ENCODE peak calls at places on chromosomes 5 and 9, in eight cellular contexts. One of them, this sample, is unnamed. For H3K9me3 and H3K4me1, the result is how much of the 10 kb centered on the place peaks cover.

GRCh38 chr9:8872802-8873201 is 1073.2 kb upstream of the DMAC1 start:
- DNase-seq in aorta: no peak
- DNase-seq in CD8-positive, alpha-beta T cell: no peak
- DNase-seq in IMR-90: no peak
- DNase-seq in thoracic aorta: no peak
- DNase-seq in CD4-positive, alpha-beta memory T cell: no peak
- DNase-seq in CD8-positive, alpha-beta memory T cell: no peak
- DNase-seq in fibroblast of lung: no peak
- DNase-seq in this sample: no peak

GRCh38 chr5:137833463-137833862 is 34.2 kb upstream of the MYOT start:
- DNase-seq in aorta: no peak
- DNase-seq in CD8-positive, alpha-beta T cell: no peak
- DNase-seq in IMR-90: peak
- DNase-seq in thoracic aorta: no peak
- DNase-seq in CD4-positive, alpha-beta memory T cell: no peak
- DNase-seq in CD8-positive, alpha-beta memory T cell: no peak
- DNase-seq in fibroblast of lung: peak
- DNase-seq in this sample: no peak

GRCh38 chr9:127586537-127586936 is 25.5 kb upstream of the STXBP1 start:
- DNase-seq in aorta: peak
- DNase-seq in CD8-positive, alpha-beta T cell: peak
- DNase-seq in IMR-90: peak
- DNase-seq in thoracic aorta: no peak
- DNase-seq in CD4-positive, alpha-beta memory T cell: peak
- DNase-seq in CD8-positive, alpha-beta memory T cell: peak
- DNase-seq in fibroblast of lung: peak
- DNase-seq in this sample: peak

GRCh38 chr5:72658767-72659540 is 151.7 kb upstream of the ZNF366 start:
- DNase-seq in aorta: no peak
- DNase-seq in CD8-positive, alpha-beta T cell: no peak
- DNase-seq in IMR-90: peak
- DNase-seq in thoracic aorta: no peak
- DNase-seq in CD4-positive, alpha-beta memory T cell: no peak
- DNase-seq in CD8-positive, alpha-beta memory T cell: no peak
- DNase-seq in fibroblast of lung: no peak
- DNase-seq in this sample: no peak

GRCh38 chr5:144142030-144142825 is 28.2 kb downstream of the YIPF5 start:
- DNase-seq in aorta: no peak
- DNase-seq in CD8-positive, alpha-beta T cell: no peak
- DNase-seq in IMR-90: peak
- DNase-seq in thoracic aorta: no peak
- DNase-seq in CD4-positive, alpha-beta memory T cell: peak
- DNase-seq in CD8-positive, alpha-beta memory T cell: no peak
- DNase-seq in fibroblast of lung: peak
- DNase-seq in this sample: no peak

GRCh38 chr5:94969174-94969573 is 315.7 kb downstream of the MCTP1 start:
- DNase-seq in aorta: no peak
- DNase-seq in CD8-positive, alpha-beta T cell: no peak
- DNase-seq in IMR-90: peak
- DNase-seq in thoracic aorta: no peak
- DNase-seq in CD4-positive, alpha-beta memory T cell: no peak
- DNase-seq in CD8-positive, alpha-beta memory T cell: no peak
- DNase-seq in fibroblast of lung: peak
- DNase-seq in this sample: no peak

GRCh38 chr9:18638448-18639249 is 164.7 kb downstream of the ADAMTSL1 start:
- DNase-seq in aorta: no peak
- DNase-seq in CD8-positive, alpha-beta T cell: no peak
- DNase-seq in IMR-90: peak
- DNase-seq in thoracic aorta: no peak
- DNase-seq in CD4-positive, alpha-beta memory T cell: no peak
- DNase-seq in CD8-positive, alpha-beta memory T cell: no peak
- DNase-seq in fibroblast of lung: peak
- DNase-seq in this sample: no peak

GRCh38 chr5:32771037-32771436 is 59.9 kb downstream of the NPR3 start:
- DNase-seq in aorta: peak
- DNase-seq in CD8-positive, alpha-beta T cell: no peak
- DNase-seq in IMR-90: no peak
- DNase-seq in thoracic aorta: no peak
- DNase-seq in CD4-positive, alpha-beta memory T cell: no peak
- DNase-seq in CD8-positive, alpha-beta memory T cell: no peak
- DNase-seq in fibroblast of lung: no peak
- DNase-seq in this sample: no peak

GRCh38 chr9:9523476-9523875 is 1089.3 kb downstream of the PTPRD start:
- DNase-seq in aorta: no peak
- DNase-seq in CD8-positive, alpha-beta T cell: no peak
- DNase-seq in IMR-90: no peak
- DNase-seq in thoracic aorta: no peak
- DNase-seq in CD4-positive, alpha-beta memory T cell: no peak
- DNase-seq in CD8-positive, alpha-beta memory T cell: no peak
- DNase-seq in fibroblast of lung: no peak
- DNase-seq in this sample: no peak

GRCh38 chr9:34437006-34437925 is 21.1 kb downstream of the FAM219A start:
- DNase-seq in aorta: no peak
- DNase-seq in CD8-positive, alpha-beta T cell: peak
- DNase-seq in IMR-90: peak
- DNase-seq in thoracic aorta: no peak
- DNase-seq in CD4-positive, alpha-beta memory T cell: peak
- DNase-seq in CD8-positive, alpha-beta memory T cell: peak
- DNase-seq in fibroblast of lung: peak
- DNase-seq in this sample: peak

GRCh38 chr9:93194584-93194983 is 10.6 kb downstream of the WNK2 start:
- DNase-seq in aorta: no peak
- DNase-seq in CD8-positive, alpha-beta T cell: no peak
- DNase-seq in IMR-90: no peak
- DNase-seq in thoracic aorta: no peak
- DNase-seq in CD4-positive, alpha-beta memory T cell: no peak
- DNase-seq in CD8-positive, alpha-beta memory T cell: no peak
- DNase-seq in fibroblast of lung: no peak
- DNase-seq in this sample: no peak

GRCh38 chr5:32578764-32579163 is 6.6 kb upstream of the SUB1 start:
- DNase-seq in aorta: no peak
- DNase-seq in CD8-positive, alpha-beta T cell: no peak
- DNase-seq in IMR-90: no peak
- DNase-seq in thoracic aorta: no peak
- DNase-seq in CD4-positive, alpha-beta memory T cell: no peak
- DNase-seq in CD8-positive, alpha-beta memory T cell: no peak
- DNase-seq in fibroblast of lung: no peak
- DNase-seq in this sample: no peak

GRCh38 chr9:2494571-2494970 is 127.0 kb upstream of the VLDLR start:
- DNase-seq in aorta: no peak
- DNase-seq in CD8-positive, alpha-beta T cell: no peak
- DNase-seq in IMR-90: peak
- DNase-seq in thoracic aorta: no peak
- DNase-seq in CD4-positive, alpha-beta memory T cell: no peak
- DNase-seq in CD8-positive, alpha-beta memory T cell: no peak
- DNase-seq in fibroblast of lung: peak
- DNase-seq in this sample: no peak

GRCh38 chr5:64165500-64166200 is at the start of gene RNF180:
- DNase-seq in aorta: peak
- DNase-seq in CD8-positive, alpha-beta T cell: no peak
- DNase-seq in IMR-90: no peak
- DNase-seq in thoracic aorta: no peak
- DNase-seq in CD4-positive, alpha-beta memory T cell: no peak
- DNase-seq in CD8-positive, alpha-beta memory T cell: no peak
- DNase-seq in fibroblast of lung: peak
- DNase-seq in this sample: no peak

GRCh38 chr9:2559212-2560152 is 62.1 kb upstream of the VLDLR start:
- DNase-seq in aorta: peak
- DNase-seq in CD8-positive, alpha-beta T cell: no peak
- DNase-seq in IMR-90: peak
- DNase-seq in thoracic aorta: peak
- DNase-seq in CD4-positive, alpha-beta memory T cell: no peak
- DNase-seq in CD8-positive, alpha-beta memory T cell: no peak
- DNase-seq in fibroblast of lung: peak
- DNase-seq in this sample: no peak

GRCh38 chr9:97848237-97848581 is 4.8 kb upstream of the FOXE1 start:
- DNase-seq in aorta: no peak
- DNase-seq in CD8-positive, alpha-beta T cell: no peak
- DNase-seq in IMR-90: no peak
- DNase-seq in thoracic aorta: no peak
- DNase-seq in CD4-positive, alpha-beta memory T cell: no peak
- DNase-seq in CD8-positive, alpha-beta memory T cell: no peak
- DNase-seq in fibroblast of lung: no peak
- DNase-seq in this sample: no peak
- H3K4me3 ChIP-seq in aorta: no peak
- H3K4me3 ChIP-seq in CD8-positive, alpha-beta T cell: no peak
- H3K4me3 ChIP-seq in IMR-90: no peak
- H3K4me3 ChIP-seq in thoracic aorta: peak
- H3K4me3 ChIP-seq in CD4-positive, alpha-beta memory T cell: no peak
- H3K4me3 ChIP-seq in CD8-positive, alpha-beta memory T cell: no peak
- H3K4me3 ChIP-seq in fibroblast of lung: no peak
- H3K4me3 ChIP-seq in this sample: no peak

GRCh38 chr9:101415578-101415977 is 16.9 kb downstream of the ZNF189 start:
- DNase-seq in aorta: no peak
- DNase-seq in CD8-positive, alpha-beta T cell: no peak
- DNase-seq in IMR-90: no peak
- DNase-seq in thoracic aorta: no peak
- DNase-seq in CD4-positive, alpha-beta memory T cell: no peak
- DNase-seq in CD8-positive, alpha-beta memory T cell: no peak
- DNase-seq in fibroblast of lung: no peak
- DNase-seq in this sample: no peak
- H3K9me3 ChIP-seq in aorta: under half
- H3K9me3 ChIP-seq in CD8-positive, alpha-beta T cell: under half
- H3K9me3 ChIP-seq in IMR-90: under half
- H3K9me3 ChIP-seq in thoracic aorta: half or more
- H3K9me3 ChIP-seq in CD4-positive, alpha-beta memory T cell: under half
- H3K9me3 ChIP-seq in CD8-positive, alpha-beta memory T cell: under half
- H3K9me3 ChIP-seq in fibroblast of lung: under half
- H3K9me3 ChIP-seq in this sample: under half

GRCh38 chr9:131657031-131657377 is 82.9 kb downstream of the RAPGEF1 start:
- DNase-seq in aorta: no peak
- DNase-seq in CD8-positive, alpha-beta T cell: no peak
- DNase-seq in IMR-90: no peak
- DNase-seq in thoracic aorta: no peak
- DNase-seq in CD4-positive, alpha-beta memory T cell: peak
- DNase-seq in CD8-positive, alpha-beta memory T cell: peak
- DNase-seq in fibroblast of lung: no peak
- DNase-seq in this sample: peak
- H3K4me1 ChIP-seq in aorta: under half
- H3K4me1 ChIP-seq in CD8-positive, alpha-beta T cell: under half
- H3K4me1 ChIP-seq in IMR-90: under half
- H3K4me1 ChIP-seq in thoracic aorta: under half
- H3K4me1 ChIP-seq in CD4-positive, alpha-beta memory T cell: half or more
- H3K4me1 ChIP-seq in CD8-positive, alpha-beta memory T cell: under half
- H3K4me1 ChIP-seq in fibroblast of lung: under half
- H3K4me1 ChIP-seq in this sample: under half

GRCh38 chr5:162684145-162684544 is 616.6 kb downstream of the GABRG2 start:
- DNase-seq in aorta: no peak
- DNase-seq in CD8-positive, alpha-beta T cell: no peak
- DNase-seq in IMR-90: no peak
- DNase-seq in thoracic aorta: no peak
- DNase-seq in CD4-positive, alpha-beta memory T cell: no peak
- DNase-seq in CD8-positive, alpha-beta memory T cell: no peak
- DNase-seq in fibroblast of lung: no peak
- DNase-seq in this sample: no peak
- H3K4me3 ChIP-seq in aorta: no peak
- H3K4me3 ChIP-seq in CD8-positive, alpha-beta T cell: no peak
- H3K4me3 ChIP-seq in IMR-90: no peak
- H3K4me3 ChIP-seq in thoracic aorta: no peak
- H3K4me3 ChIP-seq in CD4-positive, alpha-beta memory T cell: no peak
- H3K4me3 ChIP-seq in CD8-positive, alpha-beta memory T cell: no peak
- H3K4me3 ChIP-seq in fibroblast of lung: no peak
- H3K4me3 ChIP-seq in this sample: no peak

GRCh38 chr5:149488645-149489306 is 62.5 kb downstream of the CSNK1A1 start:
- DNase-seq in aorta: no peak
- DNase-seq in CD8-positive, alpha-beta T cell: no peak
- DNase-seq in IMR-90: no peak
- DNase-seq in thoracic aorta: no peak
- DNase-seq in CD4-positive, alpha-beta memory T cell: no peak
- DNase-seq in CD8-positive, alpha-beta memory T cell: no peak
- DNase-seq in fibroblast of lung: no peak
- DNase-seq in this sample: no peak
- H3K9me3 ChIP-seq in aorta: under half
- H3K9me3 ChIP-seq in CD8-positive, alpha-beta T cell: under half
- H3K9me3 ChIP-seq in IMR-90: under half
- H3K9me3 ChIP-seq in thoracic aorta: under half
- H3K9me3 ChIP-seq in CD4-positive, alpha-beta memory T cell: under half
- H3K9me3 ChIP-seq in CD8-positive, alpha-beta memory T cell: under half
- H3K9me3 ChIP-seq in fibroblast of lung: under half
- H3K9me3 ChIP-seq in this sample: under half

GRCh38 chr9:37989632-37990155 is 79.3 kb downstream of the SHB start:
- DNase-seq in aorta: no peak
- DNase-seq in CD8-positive, alpha-beta T cell: no peak
- DNase-seq in IMR-90: no peak
- DNase-seq in thoracic aorta: no peak
- DNase-seq in CD4-positive, alpha-beta memory T cell: no peak
- DNase-seq in CD8-positive, alpha-beta memory T cell: no peak
- DNase-seq in fibroblast of lung: no peak
- DNase-seq in this sample: no peak

GRCh38 chr9:37994639-37995347 is 74.2 kb downstream of the SHB start:
- DNase-seq in aorta: peak
- DNase-seq in CD8-positive, alpha-beta T cell: no peak
- DNase-seq in IMR-90: peak
- DNase-seq in thoracic aorta: no peak
- DNase-seq in CD4-positive, alpha-beta memory T cell: no peak
- DNase-seq in CD8-positive, alpha-beta memory T cell: no peak
- DNase-seq in fibroblast of lung: peak
- DNase-seq in this sample: no peak

GRCh38 chr9:37990404-37991015 is 78.5 kb downstream of the SHB start:
- DNase-seq in aorta: no peak
- DNase-seq in CD8-positive, alpha-beta T cell: no peak
- DNase-seq in IMR-90: no peak
- DNase-seq in thoracic aorta: no peak
- DNase-seq in CD4-positive, alpha-beta memory T cell: no peak
- DNase-seq in CD8-positive, alpha-beta memory T cell: no peak
- DNase-seq in fibroblast of lung: no peak
- DNase-seq in this sample: no peak

GRCh38 chr9:37995348-37995737 is 73.7 kb downstream of the SHB start:
- DNase-seq in aorta: peak
- DNase-seq in CD8-positive, alpha-beta T cell: no peak
- DNase-seq in IMR-90: no peak
- DNase-seq in thoracic aorta: no peak
- DNase-seq in CD4-positive, alpha-beta memory T cell: no peak
- DNase-seq in CD8-positive, alpha-beta memory T cell: no peak
- DNase-seq in fibroblast of lung: no peak
- DNase-seq in this sample: no peak

GRCh38 chr9:37992924-37993349 is 76.1 kb downstream of the SHB start:
- DNase-seq in aorta: peak
- DNase-seq in CD8-positive, alpha-beta T cell: no peak
- DNase-seq in IMR-90: no peak
- DNase-seq in thoracic aorta: no peak
- DNase-seq in CD4-positive, alpha-beta memory T cell: no peak
- DNase-seq in CD8-positive, alpha-beta memory T cell: no peak
- DNase-seq in fibroblast of lung: no peak
- DNase-seq in this sample: no peak
- H3K4me1 ChIP-seq in aorta: under half
- H3K4me1 ChIP-seq in CD8-positive, alpha-beta T cell: under half
- H3K4me1 ChIP-seq in IMR-90: under half
- H3K4me1 ChIP-seq in thoracic aorta: under half
- H3K4me1 ChIP-seq in CD4-positive, alpha-beta memory T cell: under half
- H3K4me1 ChIP-seq in CD8-positive, alpha-beta memory T cell: under half
- H3K4me1 ChIP-seq in fibroblast of lung: under half
- H3K4me1 ChIP-seq in this sample: under half

GRCh38 chr5:178595145-178595544 is 5.0 kb upstream of the COL23A1 start:
- DNase-seq in aorta: no peak
- DNase-seq in CD8-positive, alpha-beta T cell: no peak
- DNase-seq in IMR-90: no peak
- DNase-seq in thoracic aorta: no peak
- DNase-seq in CD4-positive, alpha-beta memory T cell: no peak
- DNase-seq in CD8-positive, alpha-beta memory T cell: no peak
- DNase-seq in fibroblast of lung: no peak
- DNase-seq in this sample: no peak
- H3K4me3 ChIP-seq in aorta: no peak
- H3K4me3 ChIP-seq in CD8-positive, alpha-beta T cell: no peak
- H3K4me3 ChIP-seq in IMR-90: no peak
- H3K4me3 ChIP-seq in thoracic aorta: no peak
- H3K4me3 ChIP-seq in CD4-positive, alpha-beta memory T cell: no peak
- H3K4me3 ChIP-seq in CD8-positive, alpha-beta memory T cell: no peak
- H3K4me3 ChIP-seq in fibroblast of lung: no peak
- H3K4me3 ChIP-seq in this sample: no peak